ENCODE peak calls at places on chromosome 11, in seven cellular contexts. One of them, this sample, is unnamed.

GRCh38 chr11:64164392-64165312 is 1.3 kb downstream of the MACROD1 start:
- DNase-seq in RWPE1: no peak
- DNase-seq in GOT3: no peak
- DNase-seq in substantia nigra: no peak
- DNase-seq in naive thymus-derived CD4-positive, alpha-beta T cell: no peak
- DNase-seq in hypothalamus: no peak
- DNase-seq in ACHN: no peak
- DNase-seq in this sample: no peak

GRCh38 chr11:17383466-17383865 is 5.0 kb downstream of the KCNJ11 start:
- DNase-seq in RWPE1: no peak
- DNase-seq in GOT3: no peak
- DNase-seq in substantia nigra: no peak
- DNase-seq in naive thymus-derived CD4-positive, alpha-beta T cell: no peak
- DNase-seq in hypothalamus: no peak
- DNase-seq in ACHN: no peak
- DNase-seq in this sample: no peak

GRCh38 chr11:128476729-128477128 is 110.6 kb downstream of the ETS1 start:
- DNase-seq in RWPE1: no peak
- DNase-seq in GOT3: no peak
- DNase-seq in substantia nigra: no peak
- DNase-seq in naive thymus-derived CD4-positive, alpha-beta T cell: peak; percentile 81
- DNase-seq in hypothalamus: no peak
- DNase-seq in ACHN: no peak
- DNase-seq in this sample: no peak

GRCh38 chr11:7278314-7278917 is 26.7 kb downstream of the SYT9 start:
- DNase-seq in RWPE1: peak; percentile 33
- DNase-seq in GOT3: no peak
- DNase-seq in substantia nigra: no peak
- DNase-seq in naive thymus-derived CD4-positive, alpha-beta T cell: no peak
- DNase-seq in hypothalamus: no peak
- DNase-seq in ACHN: peak; percentile 32
- DNase-seq in this sample: peak; percentile 31

GRCh38 chr11:125401746-125402145 is 94.3 kb downstream of the FEZ1 start:
- DNase-seq in RWPE1: no peak
- DNase-seq in GOT3: no peak
- DNase-seq in substantia nigra: no peak
- DNase-seq in naive thymus-derived CD4-positive, alpha-beta T cell: no peak
- DNase-seq in hypothalamus: no peak
- DNase-seq in ACHN: no peak
- DNase-seq in this sample: no peak

GRCh38 chr11:73263640-73264039 is 8.5 kb upstream of the P2RY6 start:
- DNase-seq in RWPE1: no peak
- DNase-seq in GOT3: no peak
- DNase-seq in substantia nigra: no peak
- DNase-seq in naive thymus-derived CD4-positive, alpha-beta T cell: no peak
- DNase-seq in hypothalamus: no peak
- DNase-seq in ACHN: no peak
- DNase-seq in this sample: no peak

GRCh38 chr11:76662656-76663460 is 7.7 kb downstream of the LRRC32 start:
- DNase-seq in RWPE1: no peak
- DNase-seq in GOT3: no peak
- DNase-seq in substantia nigra: no peak
- DNase-seq in naive thymus-derived CD4-positive, alpha-beta T cell: no peak
- DNase-seq in hypothalamus: no peak
- DNase-seq in ACHN: no peak
- DNase-seq in this sample: no peak

GRCh38 chr11:45347343-45347742 is 61.2 kb upstream of the SYT13 start:
- DNase-seq in RWPE1: no peak
- DNase-seq in GOT3: no peak
- DNase-seq in substantia nigra: no peak
- DNase-seq in naive thymus-derived CD4-positive, alpha-beta T cell: no peak
- DNase-seq in hypothalamus: no peak
- DNase-seq in ACHN: no peak
- DNase-seq in this sample: no peak

GRCh38 chr11:115452245-115452644 is 52.0 kb downstream of the CADM1 start:
- DNase-seq in RWPE1: no peak
- DNase-seq in GOT3: no peak
- DNase-seq in substantia nigra: no peak
- DNase-seq in naive thymus-derived CD4-positive, alpha-beta T cell: no peak
- DNase-seq in hypothalamus: no peak
- DNase-seq in ACHN: no peak
- DNase-seq in this sample: no peak

GRCh38 chr11:32259641-32260081 is 168.8 kb downstream of the RCN1 start:
- DNase-seq in RWPE1: peak; percentile 22
- DNase-seq in GOT3: no peak
- DNase-seq in substantia nigra: no peak
- DNase-seq in naive thymus-derived CD4-positive, alpha-beta T cell: no peak
- DNase-seq in hypothalamus: no peak
- DNase-seq in ACHN: no peak
- DNase-seq in this sample: peak; percentile 87

GRCh38 chr11:45252134-45252856 is 33.8 kb downstream of the SYT13 start:
- DNase-seq in RWPE1: peak; percentile 45
- DNase-seq in GOT3: no peak
- DNase-seq in substantia nigra: no peak
- DNase-seq in naive thymus-derived CD4-positive, alpha-beta T cell: peak; percentile 16
- DNase-seq in hypothalamus: no peak
- DNase-seq in ACHN: peak; percentile 37
- DNase-seq in this sample: peak; percentile 67

GRCh38 chr11:32016111-32016510 is 74.8 kb upstream of the RCN1 start:
- DNase-seq in RWPE1: no peak
- DNase-seq in GOT3: no peak
- DNase-seq in substantia nigra: no peak
- DNase-seq in naive thymus-derived CD4-positive, alpha-beta T cell: no peak
- DNase-seq in hypothalamus: no peak
- DNase-seq in ACHN: no peak
- DNase-seq in this sample: no peak

GRCh38 chr11:8055111-8055835 is 25.7 kb upstream of the TUB start:
- DNase-seq in RWPE1: no peak
- DNase-seq in GOT3: no peak
- DNase-seq in substantia nigra: no peak
- DNase-seq in naive thymus-derived CD4-positive, alpha-beta T cell: no peak
- DNase-seq in hypothalamus: no peak
- DNase-seq in ACHN: no peak
- DNase-seq in this sample: no peak

GRCh38 chr11:134261626-134262488 is 8.5 kb downstream of the ACAD8 start:
- DNase-seq in RWPE1: peak; percentile 48
- DNase-seq in GOT3: no peak
- DNase-seq in substantia nigra: no peak
- DNase-seq in naive thymus-derived CD4-positive, alpha-beta T cell: peak; percentile 48
- DNase-seq in hypothalamus: no peak
- DNase-seq in ACHN: peak; percentile 25
- DNase-seq in this sample: peak; percentile 48

GRCh38 chr11:119897046-119897440 is 168.0 kb upstream of the NECTIN1 start:
- DNase-seq in RWPE1: no peak
- DNase-seq in GOT3: no peak
- DNase-seq in substantia nigra: no peak
- DNase-seq in naive thymus-derived CD4-positive, alpha-beta T cell: no peak
- DNase-seq in hypothalamus: no peak
- DNase-seq in ACHN: no peak
- DNase-seq in this sample: no peak

GRCh38 chr11:19187101-19187500 is 14.7 kb downstream of the CSRP3 start:
- DNase-seq in RWPE1: no peak
- DNase-seq in GOT3: no peak
- DNase-seq in substantia nigra: no peak
- DNase-seq in naive thymus-derived CD4-positive, alpha-beta T cell: no peak
- DNase-seq in hypothalamus: peak; percentile 6
- DNase-seq in ACHN: no peak
- DNase-seq in this sample: no peak

GRCh38 chr11:11335043-11335442 is 18.0 kb downstream of the CSNK2A3 start:
- DNase-seq in RWPE1: no peak
- DNase-seq in GOT3: no peak
- DNase-seq in substantia nigra: no peak
- DNase-seq in naive thymus-derived CD4-positive, alpha-beta T cell: no peak
- DNase-seq in hypothalamus: no peak
- DNase-seq in ACHN: no peak
- DNase-seq in this sample: no peak

GRCh38 chr11:43681543-43681942 is 1.0 kb downstream of the HSD17B12 start:
- DNase-seq in RWPE1: peak; percentile 19
- DNase-seq in GOT3: no peak
- DNase-seq in substantia nigra: no peak
- DNase-seq in naive thymus-derived CD4-positive, alpha-beta T cell: no peak
- DNase-seq in hypothalamus: no peak
- DNase-seq in ACHN: peak; percentile 50
- DNase-seq in this sample: peak; percentile 70

GRCh38 chr11:68150029-68150428 is 28.8 kb upstream of the CHKA start:
- DNase-seq in RWPE1: peak; percentile 45
- DNase-seq in GOT3: no peak
- DNase-seq in substantia nigra: no peak
- DNase-seq in naive thymus-derived CD4-positive, alpha-beta T cell: no peak
- DNase-seq in hypothalamus: no peak
- DNase-seq in ACHN: no peak
- DNase-seq in this sample: no peak

GRCh38 chr11:74169736-74170458 is 905 bp downstream of the C2CD3 start:
- DNase-seq in RWPE1: no peak
- DNase-seq in GOT3: no peak
- DNase-seq in substantia nigra: no peak
- DNase-seq in naive thymus-derived CD4-positive, alpha-beta T cell: no peak
- DNase-seq in hypothalamus: no peak
- DNase-seq in ACHN: no peak
- DNase-seq in this sample: no peak

GRCh38 chr11:120622189-120622912 is 110.8 kb downstream of the GRIK4 start:
- DNase-seq in RWPE1: no peak
- DNase-seq in GOT3: no peak
- DNase-seq in substantia nigra: no peak
- DNase-seq in naive thymus-derived CD4-positive, alpha-beta T cell: no peak
- DNase-seq in hypothalamus: no peak
- DNase-seq in ACHN: peak; percentile 16
- DNase-seq in this sample: no peak

GRCh38 chr11:118872403-118872821 is 11.3 kb upstream of the CXCR5 start:
- DNase-seq in RWPE1: no peak
- DNase-seq in GOT3: no peak
- DNase-seq in substantia nigra: no peak
- DNase-seq in naive thymus-derived CD4-positive, alpha-beta T cell: no peak
- DNase-seq in hypothalamus: no peak
- DNase-seq in ACHN: no peak
- DNase-seq in this sample: no peak

GRCh38 chr11:123054301-123055065 is 7.5 kb downstream of the HSPA8 start:
- DNase-seq in RWPE1: peak; percentile 73
- DNase-seq in GOT3: no peak
- DNase-seq in substantia nigra: no peak
- DNase-seq in naive thymus-derived CD4-positive, alpha-beta T cell: peak; percentile 67
- DNase-seq in hypothalamus: no peak
- DNase-seq in ACHN: peak; percentile 74
- DNase-seq in this sample: peak; percentile 94

GRCh38 chr11:122305018-122305417 is 189.0 kb upstream of the BLID start:
- DNase-seq in RWPE1: no peak
- DNase-seq in GOT3: no peak
- DNase-seq in substantia nigra: no peak
- DNase-seq in naive thymus-derived CD4-positive, alpha-beta T cell: no peak
- DNase-seq in hypothalamus: no peak
- DNase-seq in ACHN: no peak
- DNase-seq in this sample: no peak

GRCh38 chr11:74710291-74710938 is 20.8 kb downstream of the CHRDL2 start:
- DNase-seq in RWPE1: no peak
- DNase-seq in GOT3: no peak
- DNase-seq in substantia nigra: no peak
- DNase-seq in naive thymus-derived CD4-positive, alpha-beta T cell: no peak
- DNase-seq in hypothalamus: no peak
- DNase-seq in ACHN: no peak
- DNase-seq in this sample: peak; percentile 24

GRCh38 chr11:106695506-106695905 is 322.8 kb downstream of the GUCY1A2 start:
- DNase-seq in RWPE1: peak; percentile 8
- DNase-seq in GOT3: no peak
- DNase-seq in substantia nigra: no peak
- DNase-seq in naive thymus-derived CD4-positive, alpha-beta T cell: no peak
- DNase-seq in hypothalamus: no peak
- DNase-seq in ACHN: no peak
- DNase-seq in this sample: no peak

GRCh38 chr11:93613432-93613831 is 48.0 kb upstream of the CEP295 start:
- DNase-seq in RWPE1: no peak
- DNase-seq in GOT3: no peak
- DNase-seq in substantia nigra: no peak
- DNase-seq in naive thymus-derived CD4-positive, alpha-beta T cell: no peak
- DNase-seq in hypothalamus: no peak
- DNase-seq in ACHN: no peak
- DNase-seq in this sample: no peak

GRCh38 chr11:33701831-33702230 is 1.2 kb upstream of the C11orf91 start:
- DNase-seq in RWPE1: no peak
- DNase-seq in GOT3: no peak
- DNase-seq in substantia nigra: no peak
- DNase-seq in naive thymus-derived CD4-positive, alpha-beta T cell: no peak
- DNase-seq in hypothalamus: no peak
- DNase-seq in ACHN: no peak
- DNase-seq in this sample: peak; percentile 62

GRCh38 chr11:78742430-78742829 is 167.8 kb upstream of the NARS2 start:
- DNase-seq in RWPE1: peak; percentile 11
- DNase-seq in GOT3: no peak
- DNase-seq in substantia nigra: no peak
- DNase-seq in naive thymus-derived CD4-positive, alpha-beta T cell: no peak
- DNase-seq in hypothalamus: no peak
- DNase-seq in ACHN: peak; percentile 82
- DNase-seq in this sample: peak; percentile 4

GRCh38 chr11:3830741-3831140 is 10.0 kb downstream of the RHOG start:
- DNase-seq in RWPE1: no peak
- DNase-seq in GOT3: no peak
- DNase-seq in substantia nigra: no peak
- DNase-seq in naive thymus-derived CD4-positive, alpha-beta T cell: no peak
- DNase-seq in hypothalamus: no peak
- DNase-seq in ACHN: no peak
- DNase-seq in this sample: no peak

GRCh38 chr11:127193916-127194315 is 193.3 kb upstream of the KIRREL3 start:
- DNase-seq in RWPE1: no peak
- DNase-seq in GOT3: no peak
- DNase-seq in substantia nigra: no peak
- DNase-seq in naive thymus-derived CD4-positive, alpha-beta T cell: no peak
- DNase-seq in hypothalamus: no peak
- DNase-seq in ACHN: no peak
- DNase-seq in this sample: no peak

GRCh38 chr11:118789501-118790356 is 1.2 kb downstream of the DDX6 start:
- DNase-seq in RWPE1: peak; percentile 23
- DNase-seq in GOT3: no peak
- DNase-seq in substantia nigra: no peak
- DNase-seq in naive thymus-derived CD4-positive, alpha-beta T cell: peak; percentile 54
- DNase-seq in hypothalamus: no peak
- DNase-seq in ACHN: peak; percentile 17
- DNase-seq in this sample: peak; percentile 39

GRCh38 chr11:101553891-101554292 is 29.9 kb downstream of the TRPC6 start:
- DNase-seq in RWPE1: no peak
- DNase-seq in GOT3: no peak
- DNase-seq in substantia nigra: no peak
- DNase-seq in naive thymus-derived CD4-positive, alpha-beta T cell: no peak
- DNase-seq in hypothalamus: no peak
- DNase-seq in ACHN: no peak
- DNase-seq in this sample: no peak

GRCh38 chr11:23957309-23957708 is 539.5 kb upstream of the LUZP2 start:
- DNase-seq in RWPE1: no peak
- DNase-seq in GOT3: no peak
- DNase-seq in substantia nigra: no peak
- DNase-seq in naive thymus-derived CD4-positive, alpha-beta T cell: no peak
- DNase-seq in hypothalamus: no peak
- DNase-seq in ACHN: no peak
- DNase-seq in this sample: no peak

GRCh38 chr11:127627629-127628462 is 627.3 kb upstream of the KIRREL3 start:
- DNase-seq in RWPE1: peak; percentile 24
- DNase-seq in GOT3: no peak
- DNase-seq in substantia nigra: no peak
- DNase-seq in naive thymus-derived CD4-positive, alpha-beta T cell: no peak
- DNase-seq in hypothalamus: no peak
- DNase-seq in ACHN: no peak
- DNase-seq in this sample: peak; percentile 34

GRCh38 chr11:118074785-118075184 is 2.1 kb upstream of the TMPRSS4 start:
- DNase-seq in RWPE1: peak; percentile 94
- DNase-seq in GOT3: no peak
- DNase-seq in substantia nigra: no peak
- DNase-seq in naive thymus-derived CD4-positive, alpha-beta T cell: no peak
- DNase-seq in hypothalamus: no peak
- DNase-seq in ACHN: no peak
- DNase-seq in this sample: no peak

GRCh38 chr11:65060913-65061408 is 2.6 kb upstream of the NAALADL1 start:
- DNase-seq in RWPE1: no peak
- DNase-seq in GOT3: peak; percentile 99
- DNase-seq in substantia nigra: no peak
- DNase-seq in naive thymus-derived CD4-positive, alpha-beta T cell: no peak
- DNase-seq in hypothalamus: no peak
- DNase-seq in ACHN: no peak
- DNase-seq in this sample: peak; percentile 25

GRCh38 chr11:59822989-59823566 is 12.5 kb upstream of the MRPL16 start:
- DNase-seq in RWPE1: peak; percentile 56
- DNase-seq in GOT3: no peak
- DNase-seq in substantia nigra: no peak
- DNase-seq in naive thymus-derived CD4-positive, alpha-beta T cell: no peak
- DNase-seq in hypothalamus: no peak
- DNase-seq in ACHN: peak; percentile 69
- DNase-seq in this sample: peak; percentile 73

This sample was measured in A673.